ENCODE peak calls at places on chromosomes 12 and 14, in nine cellular contexts. S, M, O, E, Z, C, P, Y and X are unnamed samples.

GRCh38 chr12:99486277-99486676 is 161.3 kb upstream of the GARIN6 start:
- DNase-seq in S (no peak), M (no peak), O (no peak), E (no peak), Z (no peak), C (no peak), P (no peak), Y (no peak), X (no peak)

GRCh38 chr14:71482701-71483100 is 449.5 kb upstream of the RGS6 start:
- DNase-seq in S (no peak), M (no peak), O (no peak), E (no peak), Z (no peak), C (no peak), P (no peak), Y (no peak), X (no peak)

GRCh38 chr12:113537751-113538087 is 66.0 kb upstream of the LHX5 start:
- DNase-seq in S (no peak), M (no peak), O (no peak), E (no peak), Z (no peak), C (no peak), P (no peak), Y (no peak), X (no peak)

GRCh38 chr12:177336-177979 is 36.5 kb downstream of the SLC6A12 start:
- DNase-seq in S (no peak), M (no peak), O (no peak), E (no peak), Z (no peak), C (no peak), P (no peak), Y (no peak), X (no peak)

GRCh38 chr14:76499399-76499798 is 123.5 kb downstream of the ESRRB start:
- DNase-seq in S (no peak), M (peak; percentile 32), O (no peak), E (no peak), Z (no peak), C (no peak), P (no peak), Y (no peak), X (no peak)

GRCh38 chr12:14824012-14824634 is 10.1 kb upstream of the SMCO3 start:
- DNase-seq in S (no peak), M (no peak), O (no peak), E (no peak), Z (no peak), C (no peak), P (no peak), Y (no peak), X (no peak)

GRCh38 chr12:7832059-7832696 is 40.5 kb downstream of the SLC2A14 start:
- DNase-seq in S (peak; percentile 5), M (peak; percentile 71), O (peak; percentile 72), E (no peak), Z (peak; percentile 34), C (no peak), P (peak; percentile 46), Y (peak; percentile 35), X (peak; percentile 45)

GRCh38 chr12:57553343-57554202 is 3.7 kb downstream of the KIF5A start:
- DNase-seq in S (no peak), M (no peak), O (no peak), E (no peak), Z (no peak), C (no peak), P (no peak), Y (no peak), X (no peak)

GRCh38 chr12:49910331-49911212 is 6.9 kb upstream of the FAIM2 start:
- DNase-seq in S (no peak), M (peak; percentile 90), O (no peak), E (no peak), Z (no peak), C (no peak), P (no peak), Y (no peak), X (no peak)

GRCh38 chr14:36580856-36581831 is 1.3 kb downstream of the NKX2-8 start:
- DNase-seq in S (no peak), M (peak; percentile 87), O (peak; percentile 30), E (no peak), Z (peak; percentile 61), C (no peak), P (peak; percentile 17), Y (no peak), X (no peak)